ENCODE peak calls at places on chromosomes 2 and 18, in six cellular contexts. Q is DND-41, C is left ventricle myocardium inferior, R is lower lobe of right lung, U is IMR-90, W is ovary. Y is an unnamed sample.

GRCh38 chr2:42736598-42737322 is 27.2 kb downstream of the OXER1 start:
- DNase-seq in Q (no peak), C (no peak), R (no peak), U (no peak), W (no peak), Y (no peak)

GRCh38 chr2:119202610-119203351 is 20.9 kb upstream of the STEAP3 start:
- DNase-seq in Q (no peak), C (no peak), R (no peak), U (no peak), W (no peak), Y (no peak)

GRCh38 chr2:10385933-10386773 is 62.0 kb downstream of the ODC1 start:
- DNase-seq in Q (no peak), C (no peak), R (no peak), U (peak; percentile 75), W (no peak), Y (no peak)

GRCh38 chr2:112483047-112483473 is 1.1 kb downstream of the TTL start:
- DNase-seq in Q (peak; percentile 33), C (no peak), R (no peak), U (peak; percentile 73), W (peak; percentile 25), Y (peak; percentile 23)

GRCh38 chr2:106759962-106760361 is 126.0 kb downstream of the ST6GAL2 start:
- DNase-seq in Q (no peak), C (no peak), R (no peak), U (no peak), W (no peak), Y (no peak)

GRCh38 chr2:157055660-157056199 is 201.8 kb upstream of the GALNT5 start:
- DNase-seq in Q (no peak), C (no peak), R (no peak), U (peak; percentile 53), W (no peak), Y (peak; percentile 3)

GRCh38 chr2:26754972-26755670 is 9.0 kb upstream of the SLC35F6 start:
- DNase-seq in Q (no peak), C (no peak), R (no peak), U (no peak), W (no peak), Y (peak; percentile 45)

GRCh38 chr18:26832302-26832701 is 33.2 kb downstream of the AQP4 start:
- DNase-seq in Q (no peak), C (no peak), R (no peak), U (no peak), W (no peak), Y (no peak)

GRCh38 chr2:17578466-17578928 is 38.0 kb downstream of the VSNL1 start:
- DNase-seq in Q (no peak), C (no peak), R (no peak), U (no peak), W (no peak), Y (peak; percentile 4)

GRCh38 chr2:31317387-31317786 is 83.4 kb downstream of the EHD3 start:
- DNase-seq in Q (no peak), C (no peak), R (no peak), U (no peak), W (no peak), Y (no peak)

GRCh38 chr2:133489641-133490411 is 78.4 kb downstream of the NCKAP5 start:
- DNase-seq in Q (no peak), C (peak; percentile 61), R (no peak), U (peak; percentile 52), W (peak; percentile 16), Y (no peak)

GRCh38 chr18:65750421-65751144 is at the start of gene CDH7:
- DNase-seq in Q (no peak), C (no peak), R (peak; percentile 35), U (no peak), W (peak; percentile 6), Y (no peak)

GRCh38 chr2:100978582-100979051 is 23.5 kb upstream of the RPL31 start:
- DNase-seq in Q (no peak), C (no peak), R (no peak), U (peak; percentile 91), W (no peak), Y (peak; percentile 6)

GRCh38 chr2:174797792-174798276 is 33.6 kb upstream of the CHRNA1 start:
- DNase-seq in Q (no peak), C (no peak), R (no peak), U (peak; percentile 76), W (no peak), Y (no peak)

GRCh38 chr2:201470821-201471731 is 19.5 kb downstream of the STRADB start:
- DNase-seq in Q (no peak), C (peak; percentile 16), R (no peak), U (peak; percentile 69), W (no peak), Y (no peak)

GRCh38 chr2:178069551-178069950 is 3.0 kb downstream of the PDE11A start:
- DNase-seq in Q (no peak), C (no peak), R (no peak), U (no peak), W (no peak), Y (no peak)

GRCh38 chr2:235498556-235499305 is 4.9 kb downstream of the AGAP1 start:
- DNase-seq in Q (no peak), C (no peak), R (no peak), U (no peak), W (no peak), Y (no peak)

GRCh38 chr2:158266106-158266505 is 164.4 kb downstream of the UPP2 start:
- DNase-seq in Q (no peak), C (no peak), R (no peak), U (no peak), W (no peak), Y (no peak)

GRCh38 chr18:68426731-68427315 is 288.1 kb downstream of the TMX3 start:
- DNase-seq in Q (no peak), C (no peak), R (no peak), U (peak; percentile 77), W (no peak), Y (no peak)

GRCh38 chr18:63342206-63342605 is 22.6 kb upstream of the BCL2 start:
- DNase-seq in Q (no peak), C (no peak), R (no peak), U (peak; percentile 28), W (no peak), Y (peak; percentile 50)

GRCh38 chr18:54060343-54061005 is 164.0 kb downstream of the MBD2 start:
- DNase-seq in Q (no peak), C (no peak), R (no peak), U (no peak), W (no peak), Y (no peak)

GRCh38 chr2:241808051-241808450 is 942 bp upstream of the NEU4 start:
- DNase-seq in Q (no peak), C (peak; percentile 13), R (no peak), U (no peak), W (no peak), Y (no peak)

GRCh38 chr18:8367217-8367988 is 241.8 kb upstream of the RAB12 start:
- DNase-seq in Q (no peak), C (no peak), R (peak; percentile 62), U (no peak), W (peak; percentile 70), Y (no peak)
- TF ChIP-seq CTCF in Q (no peak), C (peak; percentile 64), R (peak; percentile 64), U (peak; percentile 35), W (peak; percentile 46), Y (no peak)

DNA sequence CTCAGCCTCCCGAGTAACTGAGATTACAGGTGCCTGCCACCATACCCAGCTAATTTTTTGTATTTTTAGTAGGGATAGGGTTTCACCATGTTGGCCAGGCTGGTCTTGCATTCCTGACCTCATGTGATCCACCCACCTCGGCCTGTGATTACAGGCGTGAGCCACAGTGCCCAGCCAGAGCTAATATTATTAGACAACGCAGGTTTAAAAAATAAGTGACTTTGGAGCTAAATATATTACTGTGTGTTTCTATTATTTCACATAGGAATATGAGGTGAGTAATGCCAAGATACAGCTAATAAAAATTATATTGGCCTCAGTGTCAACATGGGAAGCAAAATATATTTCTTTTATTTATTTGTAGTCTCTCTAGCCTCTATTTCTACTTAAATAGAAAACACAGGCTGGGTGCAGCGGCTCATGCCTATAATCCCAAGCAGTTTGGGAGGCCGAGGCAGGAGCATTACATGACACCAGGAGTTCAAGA is 120.2 kb downstream of the C2orf74 start:
- DNase-seq in Q (no peak), C (no peak), R (no peak), U (no peak), W (no peak), Y (no peak)
- H3K27ac ChIP-seq in Q (no peak overlapping the region), C (no peak overlapping the region), R (no peak overlapping the region), U (no peak overlapping the region), W (no peak overlapping the region), Y (no peak overlapping the region)

DNA sequence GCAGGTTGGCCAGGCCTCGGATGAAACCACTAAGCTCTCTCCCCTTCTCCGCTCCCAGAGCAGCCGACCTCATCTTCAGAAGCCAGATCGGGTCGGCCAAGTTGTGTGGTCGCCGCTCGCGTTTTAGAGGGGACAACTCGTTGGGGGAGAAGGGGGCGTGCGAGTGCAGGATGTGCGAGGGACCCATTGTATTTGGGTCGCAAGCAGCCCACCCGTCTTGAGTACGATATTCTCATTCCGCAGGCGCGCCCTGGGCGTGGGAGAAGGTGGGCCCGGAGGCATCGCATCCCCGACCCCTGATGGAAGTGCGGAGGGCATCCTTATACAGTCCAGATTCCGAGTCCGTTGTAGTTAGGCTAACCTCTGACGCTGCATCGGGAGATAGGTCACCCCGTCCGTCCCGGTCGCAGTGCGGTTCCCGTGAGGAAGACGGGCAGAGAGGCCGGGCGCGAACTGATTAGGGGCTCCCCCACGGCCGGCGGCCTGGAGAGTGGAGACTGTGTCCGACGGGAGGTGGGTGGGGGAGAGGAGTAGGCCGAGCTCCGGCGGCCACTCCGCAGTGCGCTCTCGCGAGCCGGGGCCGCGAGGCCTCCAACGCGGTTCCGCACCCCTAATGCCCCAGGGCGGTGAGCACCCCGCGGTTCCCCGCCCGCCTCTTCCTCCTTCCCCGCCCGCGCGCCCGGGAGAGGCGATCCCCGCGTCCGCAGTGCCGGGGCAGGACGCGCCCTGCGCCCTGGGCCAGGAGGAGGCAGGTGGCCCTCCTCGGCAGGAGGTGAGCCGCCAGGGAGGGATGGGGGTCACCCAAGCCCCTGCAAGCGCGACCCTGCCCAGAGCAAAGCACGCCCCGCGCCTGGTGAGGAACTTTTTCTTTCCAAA is 1.6 kb upstream of the SP5 start:
- DNase-seq in Q (no peak), C (no peak), R (no peak), U (no peak), W (peak; percentile 13), Y (no peak)
- H3K4me3 ChIP-seq in Q (no peak overlapping the region), C (peak overlapping the region; percentile 70), R (peak overlapping the region; percentile 66), U (no peak overlapping the region), W (peak overlapping the region; percentile 42), Y (no peak overlapping the region)

DNA sequence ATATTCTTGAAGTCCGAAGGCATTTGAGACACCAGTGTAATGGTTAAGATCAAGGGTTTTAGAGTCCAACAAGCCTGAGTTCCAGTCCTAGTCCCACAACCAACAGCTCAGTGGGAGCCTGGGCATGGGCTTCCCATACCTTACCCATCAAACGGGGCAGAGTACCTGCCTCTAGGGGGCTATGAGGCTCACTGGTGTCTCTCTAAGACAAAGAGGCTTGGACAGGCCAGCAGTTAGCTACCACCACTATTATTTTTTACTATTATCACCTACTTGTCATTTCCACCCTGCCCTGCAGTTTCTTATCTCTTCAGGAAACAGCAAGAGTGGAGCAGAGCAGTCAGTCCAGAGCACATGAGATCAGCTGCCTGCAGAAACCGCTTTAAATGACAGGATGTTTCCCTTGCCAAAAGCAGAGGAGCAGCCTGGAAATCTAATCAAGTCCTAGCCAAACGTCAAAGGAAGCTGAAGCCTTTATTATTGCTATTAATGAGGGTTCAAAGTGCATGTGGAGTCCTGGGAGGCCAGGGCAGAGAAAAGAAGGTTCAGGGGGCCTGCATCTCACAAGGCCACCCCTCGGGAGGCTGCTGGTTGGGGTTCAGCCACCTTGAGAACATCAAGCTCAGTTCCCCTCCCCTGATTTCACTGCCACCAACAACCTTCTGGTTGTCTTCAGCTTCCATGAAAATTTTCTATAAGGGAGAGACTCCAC is 66.6 kb downstream of the STPG4 start:
- DNase-seq in Q (no peak), C (peak; percentile 16), R (no peak), U (peak; percentile 56), W (no peak), Y (no peak)
- TF ChIP-seq CTCF in Q (peak; percentile 13), C (peak; percentile 49), R (no peak), U (peak; percentile 16), W (no peak), Y (peak; percentile 59)